ENCODE peak calls at places on chromosome 13, in nine cellular contexts. H, A, N, G, K, L, J, B and O are unnamed samples.

GRCh38 chr13:109682534-109683244 is 103.7 kb downstream of the IRS2 start:
- DNase-seq in H (no peak), A (no peak), N (no peak), G (no peak), K (no peak), L (no peak), J (no peak), B (no peak), O (no peak)

GRCh38 chr13:89294115-89294867 is 1623.1 kb downstream of the SLITRK5 start:
- DNase-seq in H (no peak), A (no peak), N (no peak), G (no peak), K (no peak), L (no peak), J (no peak), B (no peak), O (no peak)

GRCh38 chr13:75372517-75372916 is 109.5 kb downstream of the TBC1D4 start:
- DNase-seq in H (no peak), A (no peak), N (peak; percentile 52), G (no peak), K (peak; percentile 6), L (peak; percentile 41), J (no peak), B (no peak), O (peak; percentile 81)

GRCh38 chr13:113897966-113898365 is 34.1 kb upstream of the GAS6 start:
- DNase-seq in H (no peak), A (no peak), N (no peak), G (no peak), K (no peak), L (no peak), J (no peak), B (no peak), O (no peak)

GRCh38 chr13:88068975-88069374 is 397.8 kb downstream of the SLITRK5 start:
- DNase-seq in H (no peak), A (no peak), N (no peak), G (no peak), K (no peak), L (peak; percentile 5), J (no peak), B (no peak), O (no peak)

GRCh38 chr13:46057251-46058015 is 4.9 kb upstream of the ZC3H13 start:
- DNase-seq in H (no peak), A (no peak), N (no peak), G (no peak), K (no peak), L (no peak), J (no peak), B (no peak), O (no peak)

GRCh38 chr13:113137656-113138292 is 15.2 kb downstream of the F10 start:
- DNase-seq in H (no peak), A (no peak), N (no peak), G (no peak), K (no peak), L (no peak), J (no peak), B (no peak), O (no peak)

GRCh38 chr13:106038752-106039151 is 496.7 kb downstream of the EFNB2 start:
- DNase-seq in H (peak; percentile 72), A (peak; percentile 86), N (no peak), G (peak; percentile 84), K (no peak), L (peak; percentile 5), J (no peak), B (no peak), O (no peak)

GRCh38 chr13:23902975-23903905 is 5.9 kb upstream of the C1QTNF9B start:
- DNase-seq in H (no peak), A (no peak), N (no peak), G (no peak), K (no peak), L (no peak), J (no peak), B (no peak), O (no peak)

GRCh38 chr13:32669030-32669646 is 82.9 kb downstream of the PDS5B start:
- DNase-seq in H (no peak), A (peak; percentile 9), N (no peak), G (no peak), K (no peak), L (peak; percentile 48), J (no peak), B (no peak), O (peak; percentile 68)

GRCh38 chr13:94139393-94139995 is 340.0 kb downstream of the DCT start:
- DNase-seq in H (no peak), A (no peak), N (no peak), G (peak; percentile 6), K (no peak), L (no peak), J (no peak), B (no peak), O (no peak)

GRCh38 chr13:53522034-53522433 is 493.4 kb downstream of the OLFM4 start:
- DNase-seq in H (no peak), A (no peak), N (no peak), G (no peak), K (no peak), L (no peak), J (no peak), B (no peak), O (no peak)